ENCODE peak calls at places on chromosomes 7 and 10, in ten cellular contexts. Q is left ventricle myocardium inferior; E is HFFc6; O is A549; D is colonic mucosa; S is CD4-positive, alpha-beta T cell; T is body of pancreas; J is mesothelial cell of epicardium; N is neural progenitor cell; I is astrocyte of the spinal cord. V is an unnamed sample.

GRCh38 chr10:86400705-86401587 is 34.4 kb upstream of the GRID1 start:
- DNase-seq in S (peak; percentile 54), E (peak; percentile 20), I (peak; percentile 26), Q (peak; percentile 40), N (peak; percentile 69), D (peak; percentile 52), O (peak; percentile 74), T (peak; percentile 81), J (no peak), V (no peak)

GRCh38 chr10:123132576-123133477 is 2.9 kb upstream of the HMX3 start:
- DNase-seq in T (peak; percentile 87), I (peak; percentile 78), O (peak; percentile 88), Q (peak; percentile 77), E (peak; percentile 54), D (peak; percentile 88), N (peak; percentile 96), J (peak; percentile 62), S (peak; percentile 81), V (peak; percentile 70)

GRCh38 chr7:151410405-151411390 is 860 bp upstream of the WDR86 start:
- DNase-seq in O (no peak), N (peak; percentile 71), T (no peak), I (no peak), S (no peak), D (no peak), Q (no peak), E (no peak), J (no peak), V (no peak)

GRCh38 chr7:107692501-107692900 is 31.9 kb downstream of the SLC26A4 start:
- DNase-seq in N (no peak), T (no peak), J (no peak), Q (no peak), I (peak; percentile 37), E (peak; percentile 19), S (no peak), D (no peak), O (no peak), V (no peak)

GRCh38 chr7:65509368-65510186 is 135.9 kb downstream of the ZNF92 start:
- DNase-seq in E (no peak), Q (peak; percentile 7), J (no peak), S (peak; percentile 0), N (peak; percentile 65), I (no peak), T (no peak), O (no peak), D (no peak), V (no peak)

GRCh38 chr10:69089638-69090599 is 2.0 kb downstream of the SRGN start:
- DNase-seq in J (no peak), D (peak; percentile 37), O (no peak), N (no peak), Q (no peak), I (peak; percentile 37), S (peak; percentile 27), E (no peak), T (no peak), V (no peak)

GRCh38 chr7:100190059-100190711 is 12.5 kb downstream of the STAG3 start:
- DNase-seq in O (peak; percentile 60), S (no peak), I (peak; percentile 58), D (no peak), E (peak; percentile 37), N (no peak), Q (no peak), T (no peak), J (no peak), V (no peak)

GRCh38 chr7:441713-442421 is 77.8 kb downstream of the PDGFA start:
- DNase-seq in T (no peak), Q (no peak), N (no peak), I (no peak), S (no peak), J (no peak), E (no peak), D (no peak), O (no peak), V (no peak)

GRCh38 chr10:77849039-77849664 is 77.4 kb downstream of the DLG5 start:
- DNase-seq in T (no peak), D (peak; percentile 73), E (no peak), Q (no peak), N (peak; percentile 71), I (no peak), S (no peak), J (no peak), O (peak; percentile 37), V (no peak)

GRCh38 chr10:110825510-110825909 is 46.2 kb upstream of the PDCD4 start:
- DNase-seq in N (no peak), O (no peak), Q (no peak), E (no peak), S (no peak), J (no peak), D (no peak), T (no peak), I (no peak), V (no peak)

GRCh38 chr10:75542902-75543301 is 111.5 kb downstream of the LRMDA start:
- DNase-seq in N (peak; percentile 47), I (peak; percentile 56), S (no peak), T (peak; percentile 38), J (no peak), D (peak; percentile 27), E (no peak), O (no peak), Q (no peak), V (peak; percentile 32)

GRCh38 chr7:47573758-47574472 is 8.0 kb downstream of the TNS3 start:
- DNase-seq in E (peak; percentile 90), S (no peak), Q (no peak), J (no peak), I (peak; percentile 59), D (peak; percentile 54), N (no peak), T (peak; percentile 85), O (peak; percentile 81), V (no peak)

DNA sequence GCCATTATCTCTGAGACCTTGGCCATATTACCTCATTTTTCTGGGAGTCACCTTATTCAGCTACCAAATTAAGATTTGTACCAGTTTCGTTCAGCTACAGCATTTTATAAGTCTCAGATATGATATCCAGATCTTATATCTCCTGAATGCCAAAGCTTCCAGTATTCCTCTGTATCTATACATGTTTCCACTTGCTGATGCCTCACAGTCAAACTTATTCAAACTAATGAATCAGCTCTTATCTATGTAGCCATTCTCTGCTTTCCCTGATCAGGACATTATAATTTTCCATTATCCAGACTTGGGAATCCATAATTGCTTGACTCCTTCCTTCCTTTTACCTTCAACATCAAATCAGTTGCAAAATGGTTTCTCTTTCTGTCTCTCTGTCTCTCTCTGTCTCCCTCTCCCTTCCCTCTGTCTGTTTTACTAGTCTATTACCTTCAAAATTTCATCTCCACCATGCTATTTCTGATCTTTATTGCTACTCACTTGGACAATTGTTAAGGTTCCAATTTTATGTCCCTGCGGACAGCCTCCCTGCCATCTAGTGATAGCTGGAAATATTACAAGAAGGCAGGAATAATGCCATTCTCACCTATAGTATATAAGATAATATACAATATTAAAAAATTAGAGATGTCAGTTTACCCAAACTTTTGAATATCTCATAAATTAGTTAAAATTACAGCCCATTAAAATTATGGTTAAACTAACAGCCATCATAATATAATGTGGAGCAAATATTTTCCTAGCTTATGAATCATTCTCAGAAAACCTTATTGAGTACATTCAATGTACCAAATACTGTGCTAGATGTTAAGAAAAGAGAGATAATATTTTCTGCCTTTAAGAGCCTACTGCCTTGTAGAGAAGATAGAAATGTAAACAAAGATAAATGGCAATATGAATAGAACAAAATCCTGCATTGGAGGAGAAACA is 89.8 kb downstream of the PCLO start:
- DNase-seq in D (no peak), T (no peak), S (no peak), Q (no peak), O (no peak), I (no peak), J (no peak), N (no peak), E (no peak), V (no peak)
- TF ChIP-seq CTCF in D (peak; percentile 16), T (no peak), S (no peak), Q (peak; percentile 37), O (peak; percentile 36), I (peak; percentile 41), J (no peak), N (peak; percentile 38), E (no peak), V (no peak)

GRCh38 chr10:61812920-61813319 is 88.6 kb upstream of the ARID5B start:
- DNase-seq in S (no peak), Q (no peak), J (no peak), D (no peak), I (no peak), E (no peak), N (no peak), O (no peak), T (no peak), V (no peak)
- TF ChIP-seq CTCF in S (no peak), Q (no peak), J (no peak), D (no peak), I (no peak), E (no peak), N (no peak), O (no peak), T (no peak), V (no peak)

GRCh38 chr7:102451371-102452054 is 13.2 kb downstream of the ALKBH4 start:
- DNase-seq in Q (no peak), I (no peak), D (no peak), T (no peak), E (no peak), S (no peak), N (peak; percentile 83), J (no peak), O (no peak), V (no peak)

GRCh38 chr7:102449136-102449535 is 15.5 kb downstream of the ALKBH4 start:
- DNase-seq in D (no peak), Q (no peak), S (no peak), I (no peak), O (no peak), T (no peak), E (no peak), J (no peak), N (no peak), V (no peak)

GRCh38 chr7:102452451-102452850 is 12.2 kb downstream of the ALKBH4 start:
- DNase-seq in N (no peak), O (no peak), D (no peak), S (no peak), E (no peak), T (no peak), Q (no peak), I (no peak), J (no peak), V (no peak)

GRCh38 chr7:102447311-102447710 is 13.9 kb downstream of the ORAI2 start:
- DNase-seq in N (no peak), J (no peak), O (no peak), D (no peak), Q (no peak), T (no peak), I (no peak), E (no peak), S (no peak), V (no peak)

DNA sequence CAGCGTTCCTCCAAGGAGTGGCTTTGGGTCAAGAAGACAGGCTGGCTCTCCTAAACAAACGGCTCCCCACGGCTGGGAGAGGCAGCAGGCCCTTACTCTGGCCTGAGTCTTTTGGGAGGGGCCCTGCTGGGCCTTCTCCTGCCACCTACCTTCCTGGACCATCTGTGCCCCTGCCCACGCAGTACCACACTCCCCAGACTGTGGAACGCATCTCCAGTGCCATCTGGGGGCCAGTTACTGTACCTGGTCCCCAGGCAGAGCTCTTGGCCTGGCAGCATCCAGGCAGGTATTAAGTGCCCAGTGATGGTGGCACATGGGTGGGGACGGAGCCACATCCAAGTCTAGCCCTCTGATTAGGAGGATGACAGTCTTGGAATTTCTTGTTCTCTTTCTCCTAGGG is 14.4 kb downstream of the ALKBH4 start:
- DNase-seq in D (no peak), T (no peak), O (no peak), Q (no peak), E (no peak), N (no peak), J (no peak), I (no peak), S (peak; percentile 55), V (no peak)
- TF ChIP-seq CTCF in D (no peak), T (no peak), O (peak; percentile 22), Q (no peak), E (peak; percentile 21), N (peak; percentile 8), J (no peak), I (peak; percentile 29), S (peak; percentile 66), V (no peak)

GRCh38 chr7:27235387-27236052 is 7.1 kb upstream of the EVX1 start:
- DNase-seq in S (no peak), O (peak; percentile 73), E (no peak), D (peak; percentile 75), N (peak; percentile 91), I (no peak), Q (peak; percentile 43), T (peak; percentile 52), J (peak; percentile 63), V (no peak)
- TF ChIP-seq CTCF in S (no peak), O (peak; percentile 80), E (peak; percentile 64), D (peak; percentile 45), N (peak; percentile 69), I (peak; percentile 29), Q (peak; percentile 47), T (no peak), J (peak; percentile 37), V (no peak)

V was measured in omental fat pad.